ENCODE peak calls at places on chromosomes 7 and 10, in eight cellular contexts. J, G, B, T, W, L, U and K are unnamed samples.

GRCh38 chr7:6252748-6253147 is 19.7 kb downstream of the CYTH3 start:
- DNase-seq in U (no peak), J (peak; percentile 84), T (peak; percentile 73), L (no peak), B (no peak), G (no peak), W (no peak), K (peak; percentile 58)

GRCh38 chr7:27150568-27151340 is 1.6 kb downstream of the HOXA3 start:
- DNase-seq in B (peak; percentile 84), L (no peak), U (peak; percentile 96), J (peak; percentile 80), G (peak; percentile 91), W (peak; percentile 32), T (peak; percentile 60), K (peak; percentile 81)

GRCh38 chr7:133854739-133855138 is 272.4 kb upstream of the LRGUK start:
- DNase-seq in L (peak; percentile 8), G (peak; percentile 27), B (no peak), W (no peak), T (peak; percentile 71), J (peak; percentile 72), U (peak; percentile 68), K (peak; percentile 70)

GRCh38 chr10:116044722-116045374 is 228.2 kb downstream of the GFRA1 start:
- DNase-seq in G (no peak), J (peak; percentile 87), L (no peak), U (no peak), T (peak; percentile 1), W (no peak), B (no peak), K (peak; percentile 11)

GRCh38 chr7:37083311-37084096 is 359.2 kb upstream of the AOAH start:
- DNase-seq in L (no peak), W (no peak), G (no peak), T (peak; percentile 65), U (no peak), J (peak; percentile 81), B (no peak), K (peak; percentile 29)

GRCh38 chr7:134186022-134186421 is 58.9 kb downstream of the LRGUK start:
- DNase-seq in B (no peak), U (no peak), G (no peak), L (no peak), T (no peak), W (no peak), J (peak; percentile 39), K (peak; percentile 76)

GRCh38 chr7:152925412-152926147 is 166.0 kb downstream of the ACTR3B start:
- DNase-seq in T (no peak), U (peak; percentile 83), G (no peak), L (no peak), J (no peak), W (no peak), B (peak; percentile 60), K (no peak)

GRCh38 chr10:132486539-132487121 is 51.0 kb upstream of the INPP5A start:
- DNase-seq in L (no peak), T (no peak), U (no peak), W (no peak), B (no peak), G (no peak), J (no peak), K (no peak)

GRCh38 chr10:123009105-123009805 is 449 bp downstream of the ACADSB start:
- DNase-seq in T (no peak), B (peak; percentile 27), G (peak; percentile 27), W (peak; percentile 3), U (peak; percentile 66), L (no peak), J (no peak), K (peak; percentile 4)

DNA sequence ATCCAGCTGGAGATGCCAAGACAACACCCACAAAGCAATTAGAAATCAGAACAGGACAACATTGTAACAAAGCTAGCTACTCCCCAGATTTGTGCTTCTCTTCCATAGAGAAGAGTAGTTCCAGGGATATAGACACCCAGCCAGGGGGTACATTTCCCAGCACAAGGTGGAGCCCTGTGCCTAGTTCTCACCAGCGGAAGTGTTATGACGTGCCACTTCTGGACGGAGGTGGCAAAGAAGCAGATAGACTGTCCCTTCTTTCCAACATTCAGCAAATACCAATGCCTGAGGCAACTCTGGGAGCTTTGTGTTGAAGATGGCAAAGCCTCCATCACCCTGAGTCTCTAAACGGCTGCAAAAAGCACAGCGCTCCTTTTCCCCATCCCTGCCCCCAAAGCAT is 23.4 kb upstream of the GSAP start:
- DNase-seq in B (no peak), T (peak; percentile 31), J (peak; percentile 48), U (peak; percentile 30), G (peak; percentile 51), L (no peak), W (peak; percentile 31), K (peak; percentile 37)
- TF ChIP-seq CTCF in B (no peak), T (peak; percentile 16), J (peak; percentile 45), U (peak; percentile 30), G (peak; percentile 82), L (peak; percentile 42), W (peak; percentile 49), K (peak; percentile 33)

DNA sequence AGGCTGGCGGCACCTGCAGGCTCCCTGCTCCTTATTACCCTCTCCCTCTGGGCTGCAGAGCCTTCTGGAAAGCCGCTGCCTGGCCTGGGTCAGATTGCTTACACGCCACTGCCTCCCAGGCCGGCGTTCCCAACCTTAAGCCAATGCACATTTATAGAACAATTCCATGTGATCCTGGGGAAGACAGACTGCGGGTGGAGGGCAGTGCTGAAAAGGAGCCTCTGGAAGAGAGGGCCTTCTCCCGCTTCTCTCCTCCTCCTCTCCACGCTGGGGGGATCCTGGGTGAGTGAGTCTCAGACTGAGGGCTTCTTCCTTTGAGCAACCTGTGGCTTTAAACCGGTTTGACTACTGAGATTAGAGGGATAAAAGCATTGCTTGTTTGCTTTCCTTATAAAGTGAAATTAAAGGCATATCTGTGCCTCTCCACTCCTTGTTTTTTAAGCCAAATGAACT is 5.5 kb downstream of the TACC2 start:
- DNase-seq in G (no peak), J (no peak), L (no peak), T (no peak), W (peak; percentile 35), U (no peak), B (no peak), K (no peak)
- TF ChIP-seq CTCF in G (no peak), J (no peak), L (no peak), T (no peak), W (no peak), U (no peak), B (no peak), K (no peak)

GRCh38 chr7:55545496-55545895 is 26.8 kb downstream of the VOPP1 start:
- DNase-seq in T (peak; percentile 39), B (no peak), J (peak; percentile 50), L (no peak), G (no peak), U (no peak), W (peak; percentile 47), K (peak; percentile 70)
- TF ChIP-seq CTCF in T (no peak), B (no peak), J (peak; percentile 4), L (no peak), G (no peak), U (peak; percentile 24), W (no peak), K (no peak)

DNA sequence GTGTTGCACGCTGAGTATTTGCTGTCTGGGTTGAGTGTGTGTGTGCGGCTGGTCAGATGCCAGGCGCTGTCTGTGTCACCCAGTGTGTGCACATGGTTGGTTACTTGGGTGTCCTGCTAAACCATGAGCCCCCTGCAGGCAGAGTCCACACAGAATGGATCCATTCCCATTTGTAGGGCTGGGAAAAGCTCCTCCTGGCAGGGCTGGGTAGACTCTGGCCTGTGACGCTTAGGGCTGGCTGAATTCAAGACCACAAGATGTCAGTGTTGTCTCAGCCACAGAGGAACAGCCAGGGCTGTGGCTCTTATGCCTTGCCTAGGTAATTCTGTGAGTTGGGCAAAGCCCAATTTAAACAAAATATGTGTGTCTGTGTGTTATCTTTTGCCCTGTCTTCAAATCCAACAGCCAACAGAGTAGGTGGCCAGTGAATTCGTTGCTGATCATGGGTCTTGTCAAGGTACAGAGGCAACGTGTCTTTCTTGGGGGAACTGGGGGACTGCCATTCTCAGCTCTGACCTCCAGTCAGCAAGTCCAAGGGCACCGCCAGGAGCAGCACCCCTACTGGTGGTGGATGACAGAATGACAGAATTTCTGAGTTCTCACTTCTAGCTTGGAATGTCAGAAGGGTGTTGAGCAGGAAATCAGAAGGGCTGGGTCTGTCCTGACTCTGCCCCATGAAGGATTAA is 285.1 kb downstream of the CCSER2 start:
- DNase-seq in U (peak; percentile 63), T (peak; percentile 2), L (peak; percentile 72), W (no peak), J (no peak), G (peak; percentile 41), B (peak; percentile 63), K (peak; percentile 4)
- TF ChIP-seq CTCF in U (peak; percentile 17), T (no peak), L (peak; percentile 47), W (peak; percentile 38), J (no peak), G (peak; percentile 62), B (peak; percentile 50), K (no peak)

GRCh38 chr7:29247962-29248236 is 53.3 kb downstream of the CHN2 start:
- DNase-seq in T (no peak), B (no peak), U (no peak), G (no peak), L (no peak), J (no peak), W (no peak), K (no peak)

GRCh38 chr7:29247232-29247961 is 52.8 kb downstream of the CHN2 start:
- DNase-seq in G (no peak), W (no peak), U (no peak), J (no peak), L (no peak), B (no peak), T (no peak), K (no peak)

GRCh38 chr7:29239638-29240037 is 45.1 kb downstream of the CHN2 start:
- DNase-seq in L (no peak), U (no peak), W (no peak), G (peak; percentile 24), T (peak; percentile 58), B (no peak), J (no peak), K (peak; percentile 6)

GRCh38 chr7:29248713-29249382 is 54.3 kb downstream of the CHN2 start:
- DNase-seq in U (no peak), B (no peak), L (no peak), G (no peak), T (no peak), J (no peak), W (no peak), K (no peak)

DNA sequence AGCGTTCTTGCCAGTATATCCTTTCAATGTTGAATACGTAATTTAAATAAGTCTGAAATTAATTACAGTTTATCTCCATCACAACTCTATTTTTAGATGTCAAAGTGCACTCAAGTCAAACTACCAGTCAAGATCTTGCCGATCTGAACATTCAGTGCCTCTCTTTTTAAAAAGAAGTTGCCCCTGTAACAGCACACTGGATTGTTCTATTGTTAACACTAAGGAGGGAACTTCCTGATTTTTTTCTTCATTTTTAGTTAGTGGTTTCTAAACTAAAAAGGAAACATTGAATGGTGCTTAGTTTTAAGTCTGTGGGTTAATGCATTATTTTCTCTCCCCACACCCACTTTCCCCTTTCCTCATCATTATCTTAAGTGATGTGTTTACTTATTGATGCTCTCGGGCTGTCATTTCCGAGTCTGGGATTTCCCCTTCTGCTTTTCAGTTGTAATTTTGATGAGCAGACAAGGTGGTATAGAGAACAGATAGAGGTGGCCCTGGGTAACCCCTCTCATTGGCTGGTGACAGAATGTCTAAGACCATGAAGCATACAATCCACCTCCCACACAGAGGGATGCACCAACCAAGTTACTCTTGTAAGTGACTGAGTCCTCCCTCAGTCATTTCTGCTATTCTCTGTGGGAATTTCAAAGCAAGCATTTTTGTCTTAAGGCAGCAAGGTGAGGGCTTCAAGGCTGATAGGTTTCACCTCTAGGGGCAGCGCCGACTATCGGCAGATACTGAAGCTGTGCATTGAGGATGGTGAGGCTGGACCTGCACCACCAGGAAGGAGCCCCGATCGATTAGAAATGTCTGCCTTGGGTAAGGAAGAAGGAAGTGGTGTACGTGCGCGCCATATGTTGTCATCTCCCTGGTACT is 49.4 kb downstream of the CHN2 start:
- DNase-seq in G (no peak), W (no peak), U (no peak), L (peak; percentile 29), T (no peak), J (no peak), B (no peak), K (no peak)
- TF ChIP-seq CTCF in G (peak; percentile 25), W (peak; percentile 21), U (peak; percentile 18), L (peak; percentile 59), T (no peak), J (no peak), B (no peak), K (no peak)